ENCODE peak calls at places on chromosomes 3 and 15, in five cellular contexts. J is cardiac septum; L is activated naive CD8-positive, alpha-beta T cell treated with anti-CD3 and anti-CD28 coated beads, Interleukin-2, amount 10 ng/mL, durations not matched to agents 7 days and 5 days; M is Peyer's patch; T is glutamatergic neuron. Z is an unnamed sample.

GRCh38 chr15:96125681-96126080 is 204.8 kb upstream of the NR2F2 start:
- DNase-seq in M (no peak), L (no peak), T (no peak), J (no peak), Z (no peak)

GRCh38 chr3:141680620-141681389 is 57.3 kb upstream of the RNF7 start:
- DNase-seq in T (no peak), J (no peak), L (no peak), M (no peak), Z (no peak)

GRCh38 chr3:85652322-85652721 is 693.5 kb downstream of the CADM2 start:
- DNase-seq in L (no peak), M (no peak), J (no peak), T (no peak), Z (no peak)

GRCh38 chr3:129654126-129654525 is 47.6 kb upstream of the PLXND1 start:
- DNase-seq in L (no peak), T (no peak), J (no peak), M (no peak), Z (no peak)

GRCh38 chr15:50126072-50126471 is 7.0 kb upstream of the ATP8B4 start:
- DNase-seq in T (no peak), L (no peak), J (no peak), M (no peak), Z (no peak)

GRCh38 chr3:160587105-160587504 is 21.7 kb upstream of the KPNA4 start:
- DNase-seq in L (no peak), M (no peak), T (no peak), J (no peak), Z (no peak)

GRCh38 chr3:187719628-187720336 is 17.4 kb upstream of the RTP2 start:
- DNase-seq in M (no peak), T (no peak), J (no peak), L (no peak), Z (no peak)

GRCh38 chr3:164250923-164251322 is 827.4 kb downstream of the SI start:
- DNase-seq in J (no peak), L (no peak), M (no peak), T (no peak), Z (no peak)

GRCh38 chr15:81783076-81783475 is 262.7 kb downstream of the MEX3B start:
- DNase-seq in M (no peak), L (no peak), T (no peak), J (no peak), Z (no peak)

GRCh38 chr3:184711366-184712247 is at the start of gene MAGEF1:
- DNase-seq in T (peak), L (peak), M (peak), J (peak), Z (peak)

GRCh38 chr15:92643849-92644815 is 11.4 kb downstream of the FAM174B start:
- DNase-seq in M (no peak), L (no peak), J (no peak), T (no peak), Z (no peak)

GRCh38 chr15:96285306-96285705 is 45.2 kb upstream of the NR2F2 start:
- DNase-seq in J (no peak), L (no peak), T (no peak), M (no peak), Z (no peak)

GRCh38 chr3:77529522-77529921 is 489.6 kb downstream of the ROBO2 start:
- DNase-seq in J (no peak), M (no peak), T (no peak), L (no peak), Z (no peak)

GRCh38 chr15:52751522-52751921 is 38.6 kb downstream of the ONECUT1 start:
- DNase-seq in L (no peak), J (no peak), T (no peak), M (no peak), Z (no peak)

Z was measured in T-helper 2 cell.